ENCODE peak calls at places on chromosomes 3 and 15, in eight cellular contexts. P is choroid plexus epithelial cell; R is stimulated activated CD4-positive, alpha-beta T cell treated with anti-CD3 and anti-CD28 coated beads, Interleukin-4, amount 100 ng/mL, for 4 hours; G is NCI-H1105; V is islet precursor cell; Q is A549; M is fibroblast of mammary gland; K is EH. B is an unnamed sample.

GRCh38 chr3:191151653-191152052 is 47.4 kb upstream of the OSTN start:
- DNase-seq in P (no peak), R (no peak), G (no peak), V (no peak), Q (no peak), M (no peak), K (no peak), B (no peak)

GRCh38 chr3:37922721-37923575 is 61.3 kb downstream of the CTDSPL start:
- DNase-seq in P (peak; percentile 50), R (no peak), G (no peak), V (peak; percentile 68), Q (no peak), M (peak; percentile 69), K (peak; percentile 80), B (peak; percentile 32)

GRCh38 chr3:59872121-59872520 is 822.3 kb upstream of the CFAP20DC start:
- DNase-seq in P (no peak), R (no peak), G (no peak), V (no peak), Q (no peak), M (no peak), K (peak; percentile 18), B (no peak)

GRCh38 chr15:88657326-88658069 is 18.7 kb downstream of the ISG20 start:
- DNase-seq in P (peak; percentile 68), R (no peak), G (peak; percentile 21), V (peak; percentile 81), Q (peak; percentile 62), M (peak; percentile 59), K (peak; percentile 69), B (peak; percentile 40)

GRCh38 chr3:124557433-124558232 is 172.6 kb upstream of the UMPS start:
- DNase-seq in P (peak; percentile 42), R (no peak), G (peak; percentile 94), V (no peak), Q (no peak), M (peak; percentile 57), K (peak; percentile 87), B (peak; percentile 87)

GRCh38 chr15:40047413-40048154 is 8.6 kb upstream of the SRP14 start:
- DNase-seq in P (peak; percentile 91), R (peak; percentile 45), G (no peak), V (peak; percentile 76), Q (peak; percentile 18), M (peak; percentile 84), K (peak; percentile 77), B (peak; percentile 84)

GRCh38 chr3:55434789-55435188 is 52.3 kb downstream of the WNT5A start:
- DNase-seq in P (peak; percentile 59), R (no peak), G (no peak), V (no peak), Q (peak; percentile 18), M (peak; percentile 62), K (peak; percentile 50), B (peak; percentile 40)

GRCh38 chr3:30311781-30312180 is 294.6 kb upstream of the TGFBR2 start:
- DNase-seq in P (no peak), R (no peak), G (no peak), V (no peak), Q (no peak), M (no peak), K (no peak), B (no peak)

GRCh38 chr15:88467935-88468528 is 524 bp downstream of the MRPS11 start:
- DNase-seq in P (peak; percentile 46), R (no peak), G (no peak), V (peak; percentile 28), Q (peak; percentile 25), M (peak; percentile 42), K (no peak), B (no peak)

GRCh38 chr3:161409858-161410257 is 38.5 kb upstream of the SPTSSB start:
- DNase-seq in P (no peak), R (no peak), G (no peak), V (no peak), Q (no peak), M (no peak), K (no peak), B (peak; percentile 26)

GRCh38 chr3:57120040-57120802 is 44.9 kb downstream of the IL17RD start:
- DNase-seq in P (no peak), R (no peak), G (no peak), V (no peak), Q (no peak), M (peak; percentile 18), K (no peak), B (no peak)

GRCh38 chr3:12758025-12758830 is 831 bp downstream of the TMEM40 start:
- DNase-seq in P (peak; percentile 93), R (no peak), G (no peak), V (no peak), Q (no peak), M (peak; percentile 59), K (peak; percentile 75), B (peak; percentile 70)

GRCh38 chr3:51538115-51538458 is 432 bp upstream of the RAD54L2 start:
- DNase-seq in P (peak; percentile 17), R (no peak), G (no peak), V (no peak), Q (no peak), M (peak; percentile 17), K (no peak), B (peak; percentile 17)

GRCh38 chr15:41966414-41966812 is 5.9 kb downstream of the EHD4 start:
- DNase-seq in P (no peak), R (no peak), G (no peak), V (no peak), Q (no peak), M (no peak), K (no peak), B (no peak)

GRCh38 chr3:98731720-98732238 is 31.4 kb upstream of the ST3GAL6 start:
- DNase-seq in P (no peak), R (no peak), G (no peak), V (no peak), Q (no peak), M (no peak), K (no peak), B (no peak)

GRCh38 chr15:39255760-39256159 is 325.1 kb upstream of the THBS1 start:
- DNase-seq in P (no peak), R (no peak), G (no peak), V (no peak), Q (no peak), M (no peak), K (no peak), B (no peak)

GRCh38 chr15:77859491-77860060 is 217.9 kb downstream of the TBC1D2B start:
- DNase-seq in P (no peak), R (no peak), G (no peak), V (peak; percentile 57), Q (no peak), M (no peak), K (no peak), B (no peak)

GRCh38 chr3:39752751-39753150 is 56.7 kb upstream of the MYRIP start:
- DNase-seq in P (no peak), R (no peak), G (no peak), V (no peak), Q (no peak), M (peak; percentile 12), K (peak; percentile 10), B (no peak)

GRCh38 chr3:11155341-11156025 is 1.2 kb downstream of the HRH1 start:
- DNase-seq in P (peak; percentile 88), R (no peak), G (peak; percentile 17), V (peak; percentile 92), Q (peak; percentile 78), M (peak; percentile 85), K (peak; percentile 89), B (peak; percentile 84)

GRCh38 chr15:52115598-52116427 is 3.2 kb upstream of the BCL2L10 start:
- DNase-seq in P (no peak), R (no peak), G (no peak), V (peak; percentile 11), Q (no peak), M (no peak), K (peak; percentile 20), B (no peak)

GRCh38 chr3:128448491-128448890 is 18.2 kb downstream of the DNAJB8 start:
- DNase-seq in P (no peak), R (no peak), G (no peak), V (no peak), Q (no peak), M (no peak), K (no peak), B (no peak)

GRCh38 chr15:50055333-50056278 is 63.4 kb downstream of the ATP8B4 start:
- DNase-seq in P (peak; percentile 96), R (no peak), G (no peak), V (no peak), Q (no peak), M (peak; percentile 99), K (peak; percentile 87), B (peak; percentile 79)

GRCh38 chr15:51104512-51104911 is 9.8 kb upstream of the TNFAIP8L3 start:
- DNase-seq in P (no peak), R (no peak), G (no peak), V (no peak), Q (no peak), M (peak; percentile 97), K (no peak), B (peak; percentile 67)

GRCh38 chr15:98653686-98654085 is 5.3 kb downstream of the IGF1R start:
- DNase-seq in P (peak; percentile 44), R (no peak), G (no peak), V (no peak), Q (no peak), M (peak; percentile 83), K (no peak), B (no peak)

GRCh38 chr3:171862993-171863521 is 19.9 kb downstream of the TMEM212 start:
- DNase-seq in P (peak; percentile 73), R (no peak), G (no peak), V (no peak), Q (no peak), M (no peak), K (peak; percentile 91), B (peak; percentile 50)

GRCh38 chr3:123757281-123757940 is 126.7 kb downstream of the MYLK start:
- DNase-seq in P (peak; percentile 14), R (no peak), G (no peak), V (no peak), Q (no peak), M (no peak), K (peak; percentile 85), B (peak; percentile 96)

GRCh38 chr3:197224034-197224444 is 74.4 kb downstream of the DLG1 start:
- DNase-seq in P (peak; percentile 76), R (no peak), G (peak; percentile 83), V (no peak), Q (peak; percentile 50), M (peak; percentile 71), K (peak; percentile 68), B (peak; percentile 74)

GRCh38 chr3:57006949-57007419 is 53.5 kb upstream of the SPATA12 start:
- DNase-seq in P (peak; percentile 47), R (no peak), G (no peak), V (no peak), Q (no peak), M (peak; percentile 71), K (no peak), B (peak; percentile 53)

GRCh38 chr3:188854395-188855149 is 317.2 kb upstream of the TPRG1 start:
- DNase-seq in P (peak; percentile 55), R (no peak), G (no peak), V (no peak), Q (no peak), M (peak; percentile 92), K (peak; percentile 72), B (no peak)

GRCh38 chr3:82157952-82158351 is 396.5 kb upstream of the GBE1 start:
- DNase-seq in P (peak; percentile 83), R (no peak), G (no peak), V (no peak), Q (peak; percentile 7), M (peak; percentile 89), K (peak; percentile 47), B (peak; percentile 79)

B was measured in M059J.